ENCODE peak calls at places on chromosomes 12 and 14, in five cellular contexts. M is spleen, P is IMR-90, E is right atrium auricular region, U is AG09309. I is an unnamed sample.

GRCh38 chr14:103562135-103562384 is 397 bp downstream of the BAG5 start:
- DNase-seq in M (no peak), P (no peak), E (no peak), U (no peak), I (no peak)

GRCh38 chr12:47272412-47273190 is 192.8 kb upstream of the AMIGO2 start:
- DNase-seq in M (no peak), P (no peak), E (no peak), U (no peak), I (no peak)

GRCh38 chr12:53233671-53234091 is 1.7 kb upstream of the RARG start:
- DNase-seq in M (no peak), P (no peak), E (no peak), U (no peak), I (no peak)

GRCh38 chr12:42725839-42726238 is 136.3 kb upstream of the PRICKLE1 start:
- DNase-seq in M (no peak), P (peak; percentile 94), E (no peak), U (peak; percentile 53), I (no peak)

GRCh38 chr12:113232232-113232615 is 11.0 kb downstream of the TPCN1 start:
- DNase-seq in M (peak; percentile 76), P (no peak), E (no peak), U (no peak), I (no peak)

GRCh38 chr12:74816398-74817175 is 279.0 kb downstream of the ATXN7L3B start:
- DNase-seq in M (no peak), P (no peak), E (no peak), U (no peak), I (no peak)

GRCh38 chr14:88554458-88555286 is at the start of gene PTPN21:
- DNase-seq in M (peak; percentile 82), P (peak; percentile 64), E (peak; percentile 77), U (no peak), I (no peak)

GRCh38 chr14:36021030-36021422 is 155.5 kb downstream of the PTCSC3 start:
- DNase-seq in M (no peak), P (no peak), E (no peak), U (no peak), I (no peak)

GRCh38 chr12:45121224-45121623 is 70.3 kb upstream of the DBX2 start:
- DNase-seq in M (no peak), P (no peak), E (no peak), U (no peak), I (no peak)

GRCh38 chr14:51189600-51190376 is 50.3 kb upstream of the TMX1 start:
- DNase-seq in M (no peak), P (no peak), E (no peak), U (no peak), I (no peak)

GRCh38 chr14:92581966-92582566 is 68.5 kb downstream of the RIN3 start:
- DNase-seq in M (peak; percentile 29), P (no peak), E (no peak), U (no peak), I (no peak)

GRCh38 chr12:103884316-103884715 is 43.3 kb upstream of the NT5DC3 start:
- DNase-seq in M (no peak), P (peak; percentile 76), E (no peak), U (peak; percentile 45), I (no peak)

GRCh38 chr14:101715209-101716076 is 46.1 kb upstream of the PPP2R5C start:
- DNase-seq in M (no peak), P (no peak), E (peak; percentile 42), U (no peak), I (no peak)

GRCh38 chr14:97426776-97427175 is 629.6 kb downstream of the VRK1 start:
- DNase-seq in M (no peak), P (no peak), E (no peak), U (no peak), I (no peak)

GRCh38 chr14:75460402-75460801 is 32.6 kb downstream of the JDP2 start:
- DNase-seq in M (no peak), P (no peak), E (no peak), U (no peak), I (no peak)

GRCh38 chr12:132557969-132558856 is 52.2 kb downstream of the LRCOL1 start:
- DNase-seq in M (no peak), P (no peak), E (no peak), U (no peak), I (no peak)

GRCh38 chr14:75646762-75647161 is 13.9 kb downstream of the ERG28 start:
- DNase-seq in M (no peak), P (no peak), E (no peak), U (no peak), I (no peak)

GRCh38 chr14:20494935-20495766 is 10.2 kb upstream of the RNASE10 start:
- DNase-seq in M (no peak), P (peak; percentile 53), E (no peak), U (no peak), I (no peak)

GRCh38 chr14:99775351-99775750 is 17.9 kb upstream of the EML1 start:
- DNase-seq in M (no peak), P (no peak), E (peak; percentile 43), U (no peak), I (no peak)

GRCh38 chr14:56953884-56954283 is 143.6 kb upstream of the OTX2 start:
- DNase-seq in M (no peak), P (no peak), E (no peak), U (no peak), I (no peak)

GRCh38 chr14:94680498-94681288 is 68.5 kb downstream of the SERPINA3 start:
- DNase-seq in M (no peak), P (no peak), E (no peak), U (no peak), I (no peak)

GRCh38 chr12:112170376-112170775 is 45.0 kb downstream of the TRAFD1 start:
- DNase-seq in M (peak; percentile 75), P (no peak), E (no peak), U (no peak), I (no peak)

GRCh38 chr14:99673328-99674063 is 10.6 kb upstream of the CYP46A1 start:
- DNase-seq in M (peak; percentile 48), P (no peak), E (no peak), U (no peak), I (no peak)

GRCh38 chr12:124036117-124037109 is 63.4 kb downstream of the ZNF664 start:
- DNase-seq in M (no peak), P (peak; percentile 44), E (peak; percentile 13), U (no peak), I (no peak)

GRCh38 chr12:132411457-132411856 is 78.5 kb upstream of the FBRSL1 start:
- DNase-seq in M (no peak), P (no peak), E (no peak), U (no peak), I (no peak)

GRCh38 chr12:49972122-49972521 is 625 bp upstream of the AQP6 start:
- DNase-seq in M (no peak), P (no peak), E (no peak), U (no peak), I (no peak)

GRCh38 chr12:104585448-104586055 is 128.8 kb downstream of the CHST11 start:
- DNase-seq in M (no peak), P (no peak), E (no peak), U (no peak), I (no peak)

GRCh38 chr12:27899151-27899661 is 73.3 kb downstream of the PTHLH start:
- DNase-seq in M (no peak), P (peak; percentile 100), E (no peak), U (peak; percentile 98), I (no peak)

GRCh38 chr12:116194935-116195431 is 82.5 kb downstream of the MED13L start:
- DNase-seq in M (no peak), P (no peak), E (no peak), U (no peak), I (no peak)

GRCh38 chr14:58107947-58108552 is 44.0 kb downstream of the ARMH4 start:
- DNase-seq in M (no peak), P (peak; percentile 79), E (no peak), U (peak; percentile 40), I (peak; percentile 39)

GRCh38 chr12:132117558-132117875 is 26.6 kb downstream of the DDX51 start:
- DNase-seq in M (no peak), P (no peak), E (no peak), U (no peak), I (no peak)

DNA sequence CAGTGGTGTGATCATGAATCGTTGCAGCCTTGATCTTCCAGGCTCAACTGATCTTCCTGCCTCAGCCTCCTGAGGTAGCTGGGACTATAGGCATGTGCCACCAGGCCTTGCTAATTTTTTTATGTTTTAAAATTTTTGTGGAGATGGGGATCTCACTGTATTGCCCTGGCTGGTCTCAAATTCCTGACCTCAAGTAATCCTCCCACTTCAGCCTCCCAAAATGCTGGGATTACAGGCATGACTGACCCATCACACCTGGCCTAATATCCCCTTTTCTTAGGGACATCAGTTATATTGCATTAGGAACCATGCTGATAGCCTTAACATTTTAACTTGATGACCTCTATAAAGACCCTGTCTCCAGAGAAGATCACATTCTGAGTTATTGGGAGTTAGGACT is 42.8 kb downstream of the RASSF3 start:
- DNase-seq in M (no peak), P (no peak), E (no peak), U (no peak), I (no peak)
- H3K4me3 ChIP-seq in M (no peak overlapping the region), P (no peak overlapping the region), E (no peak overlapping the region), U (no peak overlapping the region), I (no peak overlapping the region)

DNA sequence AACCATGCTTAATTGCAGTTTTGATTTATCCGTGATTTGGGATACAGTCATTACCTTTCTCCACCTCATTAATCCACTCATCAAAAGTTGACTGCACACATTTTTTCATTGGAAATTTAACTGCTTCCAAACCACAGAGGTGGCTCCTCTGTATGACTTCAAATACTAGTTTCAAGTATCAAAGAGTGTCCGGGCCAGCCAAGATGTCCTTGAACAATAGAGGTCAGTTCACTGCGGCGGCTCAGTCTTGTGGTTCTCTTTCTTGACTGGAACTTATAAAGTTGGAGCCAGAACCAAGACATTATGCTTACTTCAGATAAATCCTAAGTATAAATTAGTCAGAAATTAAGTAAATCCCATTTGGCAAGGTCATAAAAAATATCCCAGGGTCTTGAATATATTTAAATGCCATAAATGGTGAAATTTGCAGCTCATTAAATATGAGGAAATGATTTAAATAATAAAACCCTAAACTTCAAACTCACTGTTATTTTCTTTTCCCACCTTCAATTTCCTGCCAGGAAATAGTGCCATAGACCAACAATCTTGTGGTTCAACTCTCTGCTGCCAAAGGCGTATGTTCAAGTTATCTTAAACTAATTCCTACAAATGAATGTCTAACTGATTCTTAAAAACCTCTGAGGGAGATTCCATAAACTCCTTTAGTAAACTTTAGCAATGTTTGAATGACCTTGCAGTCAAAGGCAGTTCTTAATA is 360.8 kb downstream of the AEBP2 start:
- DNase-seq in M (no peak), P (no peak), E (no peak), U (no peak), I (no peak)
- H3K4me3 ChIP-seq in M (no peak overlapping the region), P (no peak overlapping the region), E (no peak overlapping the region), U (no peak overlapping the region), I (no peak overlapping the region)

GRCh38 chr12:93466625-93467350 is 526 bp upstream of the MRPL42 start:
- DNase-seq in M (no peak), P (no peak), E (no peak), U (no peak), I (no peak)

GRCh38 chr12:93468008-93468371 is 676 bp downstream of the MRPL42 start:
- DNase-seq in M (no peak), P (no peak), E (no peak), U (no peak), I (no peak)

GRCh38 chr12:93469386-93469785 is 2.1 kb downstream of the MRPL42 start:
- DNase-seq in M (no peak), P (no peak), E (no peak), U (no peak), I (no peak)

GRCh38 chr12:93461503-93461902 is 5.8 kb upstream of the MRPL42 start:
- DNase-seq in M (no peak), P (no peak), E (no peak), U (no peak), I (no peak)

GRCh38 chr12:93467351-93468007 is at the start of gene MRPL42:
- DNase-seq in M (peak; percentile 97), P (peak; percentile 81), E (peak; percentile 93), U (peak; percentile 40), I (peak; percentile 60)
- H3K4me3 ChIP-seq in M (peak within 1 kb of the TSS; percentile 68), P (peak within 1 kb of the TSS; percentile 92), E (peak within 1 kb of the TSS; percentile 60), U (peak within 1 kb of the TSS; percentile 78), I (peak within 1 kb of the TSS; percentile 99)

GRCh38 chr12:2691340-2692111 is 103.2 kb upstream of the FKBP4 start:
- DNase-seq in M (peak; percentile 86), P (no peak), E (no peak), U (no peak), I (no peak)
- H3K4me3 ChIP-seq in M (peak overlapping the region; percentile 60), P (no peak overlapping the region), E (no peak overlapping the region), U (no peak overlapping the region), I (peak overlapping the region; percentile 35)

I was measured in HFF-Myc.